ENCODE peak calls at places on chromosomes 11 and 22, in nine cellular contexts. One of them, this sample, is unnamed.
A peak's percentile ranks its signal among the peaks of the same experiment; 100 is the strongest.

GRCh38 chr11:47994417-47994816 is 14.1 kb downstream of the PTPRJ start:
- DNase-seq in SK-MEL-5: no peak
- DNase-seq in iris pigment epithelial cell: no peak
- DNase-seq in fibroblast of mammary gland: no peak
- DNase-seq in esophagus squamous epithelium: no peak
- DNase-seq in nephron progenitor cell: no peak
- DNase-seq in T-helper 2 cell treated with Interferon-gamma antibody and Interleukin-4, amounts not matched to agents 5 μg/mL and 100 μg/mL, for 36 hours: no peak
- DNase-seq in NCI-H1105 treated with DMSO at 0.1 percent for 48 hours: no peak
- DNase-seq in HT-29: no peak
- DNase-seq in this sample: no peak

GRCh38 chr11:103662880-103663279 is 373.6 kb upstream of the DDI1 start:
- DNase-seq in nephron progenitor cell: no peak
- DNase-seq in NCI-H1105 treated with DMSO at 0.1 percent for 48 hours: no peak
- DNase-seq in fibroblast of mammary gland: no peak
- DNase-seq in T-helper 2 cell treated with Interferon-gamma antibody and Interleukin-4, amounts not matched to agents 5 μg/mL and 100 μg/mL, for 36 hours: no peak
- DNase-seq in HT-29: no peak
- DNase-seq in iris pigment epithelial cell: no peak
- DNase-seq in SK-MEL-5: no peak
- DNase-seq in esophagus squamous epithelium: no peak
- DNase-seq in this sample: no peak

GRCh38 chr22:17436382-17436951 is 67.2 kb downstream of the CECR2 start:
- DNase-seq in SK-MEL-5: no peak
- DNase-seq in fibroblast of mammary gland: peak; percentile 6
- DNase-seq in esophagus squamous epithelium: no peak
- DNase-seq in HT-29: no peak
- DNase-seq in iris pigment epithelial cell: peak; percentile 43
- DNase-seq in T-helper 2 cell treated with Interferon-gamma antibody and Interleukin-4, amounts not matched to agents 5 μg/mL and 100 μg/mL, for 36 hours: no peak
- DNase-seq in nephron progenitor cell: peak; percentile 12
- DNase-seq in NCI-H1105 treated with DMSO at 0.1 percent for 48 hours: no peak
- DNase-seq in this sample: no peak

GRCh38 chr11:106914409-106914808 is 103.9 kb downstream of the GUCY1A2 start:
- DNase-seq in fibroblast of mammary gland: no peak
- DNase-seq in esophagus squamous epithelium: no peak
- DNase-seq in T-helper 2 cell treated with Interferon-gamma antibody and Interleukin-4, amounts not matched to agents 5 μg/mL and 100 μg/mL, for 36 hours: no peak
- DNase-seq in NCI-H1105 treated with DMSO at 0.1 percent for 48 hours: no peak
- DNase-seq in HT-29: no peak
- DNase-seq in nephron progenitor cell: no peak
- DNase-seq in iris pigment epithelial cell: no peak
- DNase-seq in SK-MEL-5: no peak
- DNase-seq in this sample: no peak

GRCh38 chr11:119788911-119789560 is 60.0 kb upstream of the NECTIN1 start:
- DNase-seq in HT-29: no peak
- DNase-seq in fibroblast of mammary gland: no peak
- DNase-seq in T-helper 2 cell treated with Interferon-gamma antibody and Interleukin-4, amounts not matched to agents 5 μg/mL and 100 μg/mL, for 36 hours: no peak
- DNase-seq in iris pigment epithelial cell: no peak
- DNase-seq in nephron progenitor cell: no peak
- DNase-seq in NCI-H1105 treated with DMSO at 0.1 percent for 48 hours: no peak
- DNase-seq in SK-MEL-5: no peak
- DNase-seq in esophagus squamous epithelium: no peak
- DNase-seq in this sample: no peak

GRCh38 chr11:46389450-46390330 is 1.9 kb downstream of the CHRM4 start:
- DNase-seq in fibroblast of mammary gland: peak; percentile 50
- DNase-seq in nephron progenitor cell: peak; percentile 91
- DNase-seq in SK-MEL-5: peak; percentile 71
- DNase-seq in T-helper 2 cell treated with Interferon-gamma antibody and Interleukin-4, amounts not matched to agents 5 μg/mL and 100 μg/mL, for 36 hours: peak; percentile 63
- DNase-seq in HT-29: peak; percentile 85
- DNase-seq in esophagus squamous epithelium: no peak
- DNase-seq in NCI-H1105 treated with DMSO at 0.1 percent for 48 hours: peak; percentile 78
- DNase-seq in iris pigment epithelial cell: peak; percentile 68
- DNase-seq in this sample: peak; percentile 52

GRCh38 chr22:30649430-30650007 is 13.9 kb downstream of the SLC35E4 start:
- DNase-seq in HT-29: peak; percentile 85
- DNase-seq in iris pigment epithelial cell: peak; percentile 77
- DNase-seq in esophagus squamous epithelium: peak; percentile 30
- DNase-seq in T-helper 2 cell treated with Interferon-gamma antibody and Interleukin-4, amounts not matched to agents 5 μg/mL and 100 μg/mL, for 36 hours: peak; percentile 91
- DNase-seq in NCI-H1105 treated with DMSO at 0.1 percent for 48 hours: no peak
- DNase-seq in SK-MEL-5: no peak
- DNase-seq in fibroblast of mammary gland: peak; percentile 87
- DNase-seq in nephron progenitor cell: no peak
- DNase-seq in this sample: peak; percentile 88

GRCh38 chr11:63609536-63609935 is 4.7 kb downstream of the PLAAT3 start:
- DNase-seq in HT-29: peak; percentile 86
- DNase-seq in esophagus squamous epithelium: no peak
- DNase-seq in fibroblast of mammary gland: no peak
- DNase-seq in T-helper 2 cell treated with Interferon-gamma antibody and Interleukin-4, amounts not matched to agents 5 μg/mL and 100 μg/mL, for 36 hours: no peak
- DNase-seq in SK-MEL-5: no peak
- DNase-seq in nephron progenitor cell: no peak
- DNase-seq in iris pigment epithelial cell: no peak
- DNase-seq in NCI-H1105 treated with DMSO at 0.1 percent for 48 hours: no peak
- DNase-seq in this sample: no peak

GRCh38 chr11:11217555-11218286 is 135.3 kb downstream of the CSNK2A3 start:
- DNase-seq in HT-29: no peak
- DNase-seq in NCI-H1105 treated with DMSO at 0.1 percent for 48 hours: no peak
- DNase-seq in nephron progenitor cell: no peak
- DNase-seq in T-helper 2 cell treated with Interferon-gamma antibody and Interleukin-4, amounts not matched to agents 5 μg/mL and 100 μg/mL, for 36 hours: no peak
- DNase-seq in esophagus squamous epithelium: no peak
- DNase-seq in SK-MEL-5: no peak
- DNase-seq in fibroblast of mammary gland: no peak
- DNase-seq in iris pigment epithelial cell: no peak
- DNase-seq in this sample: no peak

GRCh38 chr11:72243173-72243566 is 806 bp downstream of the PHOX2A start:
- DNase-seq in NCI-H1105 treated with DMSO at 0.1 percent for 48 hours: no peak
- DNase-seq in HT-29: no peak
- DNase-seq in iris pigment epithelial cell: no peak
- DNase-seq in esophagus squamous epithelium: no peak
- DNase-seq in fibroblast of mammary gland: no peak
- DNase-seq in T-helper 2 cell treated with Interferon-gamma antibody and Interleukin-4, amounts not matched to agents 5 μg/mL and 100 μg/mL, for 36 hours: no peak
- DNase-seq in nephron progenitor cell: no peak
- DNase-seq in SK-MEL-5: no peak
- DNase-seq in this sample: no peak

GRCh38 chr22:47200273-47201051 is 438.0 kb downstream of the TBC1D22A start:
- DNase-seq in SK-MEL-5: no peak
- DNase-seq in esophagus squamous epithelium: no peak
- DNase-seq in T-helper 2 cell treated with Interferon-gamma antibody and Interleukin-4, amounts not matched to agents 5 μg/mL and 100 μg/mL, for 36 hours: no peak
- DNase-seq in nephron progenitor cell: no peak
- DNase-seq in HT-29: no peak
- DNase-seq in NCI-H1105 treated with DMSO at 0.1 percent for 48 hours: no peak
- DNase-seq in iris pigment epithelial cell: no peak
- DNase-seq in fibroblast of mammary gland: peak; percentile 6
- DNase-seq in this sample: no peak

GRCh38 chr11:10392680-10393079 is 62.4 kb upstream of the AMPD3 start:
- DNase-seq in fibroblast of mammary gland: peak; percentile 29
- DNase-seq in iris pigment epithelial cell: no peak
- DNase-seq in nephron progenitor cell: no peak
- DNase-seq in NCI-H1105 treated with DMSO at 0.1 percent for 48 hours: no peak
- DNase-seq in T-helper 2 cell treated with Interferon-gamma antibody and Interleukin-4, amounts not matched to agents 5 μg/mL and 100 μg/mL, for 36 hours: no peak
- DNase-seq in HT-29: no peak
- DNase-seq in SK-MEL-5: no peak
- DNase-seq in esophagus squamous epithelium: no peak
- DNase-seq in this sample: no peak